ENCODE peak calls at places on chromosomes 13 and 19, in nine cellular contexts. L, B, P, Z, E, C, I, H and Q are unnamed samples.

GRCh38 chr19:44661904-44662303 is 9.4 kb upstream of the CEACAM19 start:
- DNase-seq in C (no peak), L (no peak), P (no peak), Z (no peak), B (no peak), I (no peak), E (no peak), H (no peak), Q (no peak)

GRCh38 chr19:23283925-23284324 is 33.7 kb upstream of the ZNF724 start:
- DNase-seq in H (peak), L (peak), E (peak), P (peak), C (peak), B (peak), I (peak), Z (no peak), Q (no peak)

GRCh38 chr19:49968279-49968922 is 7.4 kb upstream of the SIGLEC11 start:
- DNase-seq in I (no peak), P (peak), C (no peak), B (no peak), E (no peak), H (no peak), Z (no peak), L (no peak), Q (peak)

GRCh38 chr19:3458229-3458555 is 22.1 kb downstream of the SMIM24 start:
- DNase-seq in B (no peak), L (no peak), C (no peak), P (no peak), Z (no peak), I (no peak), E (no peak), H (no peak), Q (no peak)

GRCh38 chr13:35144496-35144895 is 202.4 kb downstream of the NBEA start:
- DNase-seq in H (no peak), L (no peak), E (no peak), B (no peak), C (no peak), P (no peak), I (no peak), Z (no peak), Q (no peak)

GRCh38 chr13:94682229-94682628 is 30.1 kb downstream of the SOX21 start:
- DNase-seq in P (no peak), I (no peak), B (no peak), C (no peak), H (no peak), L (no peak), Z (no peak), E (no peak), Q (no peak)

GRCh38 chr19:45901432-45901903 is 945 bp downstream of the MYPOP start:
- DNase-seq in H (no peak), B (peak), Z (no peak), P (no peak), E (no peak), C (peak), I (no peak), L (peak), Q (peak)

GRCh38 chr13:26920614-26921355 is 160.2 kb upstream of the GPR12 start:
- DNase-seq in C (no peak), P (no peak), L (no peak), Z (no peak), B (no peak), E (no peak), H (no peak), I (no peak), Q (no peak)

GRCh38 chr19:16325671-16326400 is 1.2 kb downstream of the KLF2 start:
- DNase-seq in I (no peak), P (no peak), H (peak), L (peak), E (peak), B (peak), C (no peak), Z (no peak), Q (no peak)

GRCh38 chr19:9075064-9075964 is 11.5 kb upstream of the OR1M1 start:
- DNase-seq in I (no peak), L (peak), Z (peak), H (peak), P (peak), C (no peak), E (no peak), B (peak), Q (no peak)

GRCh38 chr19:3175761-3176714 is 2.5 kb upstream of the S1PR4 start:
- DNase-seq in B (no peak), H (peak), Z (no peak), C (no peak), E (no peak), L (peak), P (no peak), I (no peak), Q (no peak)

GRCh38 chr19:35320285-35320706 is 8.7 kb upstream of the CD22 start:
- DNase-seq in I (no peak), E (no peak), P (no peak), B (no peak), C (no peak), L (no peak), Z (no peak), H (no peak), Q (no peak)

GRCh38 chr19:45637890-45638667 is 1.1 kb downstream of the EML2 start:
- DNase-seq in L (peak), C (no peak), Z (no peak), B (no peak), E (no peak), H (no peak), P (no peak), I (no peak), Q (no peak)

GRCh38 chr13:113981201-113981605 is 7.3 kb upstream of the C13orf46 start:
- DNase-seq in C (no peak), E (peak), P (no peak), H (peak), I (peak), Z (no peak), B (no peak), L (peak), Q (no peak)

GRCh38 chr13:19181621-19182485 is at the start of gene TUBA3C:
- DNase-seq in P (no peak), E (no peak), H (no peak), B (no peak), L (no peak), C (no peak), I (no peak), Z (no peak), Q (no peak)

GRCh38 chr13:113305208-113305607 is 8.2 kb downstream of the LAMP1 start:
- DNase-seq in E (peak), Z (no peak), B (no peak), C (no peak), P (no peak), L (no peak), I (no peak), H (no peak), Q (no peak)

GRCh38 chr13:56755181-56755580 is 385.5 kb upstream of the PRR20A start:
- DNase-seq in H (no peak), E (no peak), L (no peak), B (no peak), C (peak), I (no peak), Z (no peak), P (no peak), Q (no peak)

GRCh38 chr13:42078113-42078769 is 29.8 kb downstream of the DGKH start:
- DNase-seq in E (no peak), I (no peak), L (peak), Z (no peak), H (no peak), C (peak), B (no peak), P (no peak), Q (no peak)

GRCh38 chr19:5937550-5937949 is 23.5 kb downstream of the CAPS start:
- DNase-seq in C (no peak), Z (no peak), E (no peak), B (no peak), H (no peak), P (no peak), L (no peak), I (no peak), Q (no peak)

GRCh38 chr13:75771818-75772217 is 135.7 kb downstream of the LMO7 start:
- DNase-seq in P (no peak), C (no peak), H (no peak), Z (peak), I (no peak), L (no peak), B (no peak), E (no peak), Q (no peak)